ENCODE peak calls at places on chromosomes 4 and X, in four cellular contexts. One of them, this sample, is unnamed.

GRCh38 chrX:150730719-150731118 is 37.5 kb downstream of the MTMR1 start:
- DNase-seq in cardiac muscle cell: no peak
- DNase-seq in fibroblast of mammary gland: peak; percentile 97
- DNase-seq in cardiac fibroblast: peak; percentile 30
- DNase-seq in this sample: peak; percentile 45

GRCh38 chr4:65865489-65865888 is 195.2 kb upstream of the EPHA5 start:
- DNase-seq in cardiac muscle cell: peak; percentile 32
- DNase-seq in fibroblast of mammary gland: peak; percentile 17
- DNase-seq in cardiac fibroblast: peak; percentile 33
- DNase-seq in this sample: no peak

GRCh38 chr4:8538703-8539567 is 41.3 kb upstream of the GPR78 start:
- DNase-seq in cardiac muscle cell: no peak
- DNase-seq in fibroblast of mammary gland: peak; percentile 93
- DNase-seq in cardiac fibroblast: peak; percentile 84
- DNase-seq in this sample: no peak

GRCh38 chrX:23737413-23737812 is 5.7 kb downstream of the ACOT9 start:
- DNase-seq in cardiac muscle cell: no peak
- DNase-seq in fibroblast of mammary gland: peak; percentile 47
- DNase-seq in cardiac fibroblast: peak; percentile 22
- DNase-seq in this sample: no peak

GRCh38 chr4:97496298-97496873 is 646.9 kb downstream of the STPG2 start:
- DNase-seq in cardiac muscle cell: no peak
- DNase-seq in fibroblast of mammary gland: no peak
- DNase-seq in cardiac fibroblast: peak; percentile 19
- DNase-seq in this sample: no peak

GRCh38 chr4:98514930-98515809 is 143.2 kb downstream of the TSPAN5 start:
- DNase-seq in cardiac muscle cell: no peak
- DNase-seq in fibroblast of mammary gland: no peak
- DNase-seq in cardiac fibroblast: no peak
- DNase-seq in this sample: no peak

GRCh38 chr4:152187693-152188092 is 348.2 kb downstream of the FBXW7 start:
- DNase-seq in cardiac muscle cell: no peak
- DNase-seq in fibroblast of mammary gland: peak; percentile 56
- DNase-seq in cardiac fibroblast: no peak
- DNase-seq in this sample: peak; percentile 35

GRCh38 chrX:5402461-5402860 is 826.2 kb downstream of the NLGN4X start:
- DNase-seq in cardiac muscle cell: no peak
- DNase-seq in fibroblast of mammary gland: no peak
- DNase-seq in cardiac fibroblast: no peak
- DNase-seq in this sample: no peak

GRCh38 chrX:45709381-45709780 is 508.7 kb upstream of the DIPK2B start:
- DNase-seq in cardiac muscle cell: no peak
- DNase-seq in fibroblast of mammary gland: peak; percentile 73
- DNase-seq in cardiac fibroblast: peak; percentile 47
- DNase-seq in this sample: no peak

GRCh38 chr4:71857713-71858451 is 74.0 kb upstream of the GC start:
- DNase-seq in cardiac muscle cell: peak; percentile 96
- DNase-seq in fibroblast of mammary gland: no peak
- DNase-seq in cardiac fibroblast: no peak
- DNase-seq in this sample: no peak

GRCh38 chr4:186633844-186634243 is 78.5 kb upstream of the MTNR1A start:
- DNase-seq in cardiac muscle cell: no peak
- DNase-seq in fibroblast of mammary gland: no peak
- DNase-seq in cardiac fibroblast: no peak
- DNase-seq in this sample: no peak

GRCh38 chrX:20026278-20026677 is 35.4 kb upstream of the BCLAF3 start:
- DNase-seq in cardiac muscle cell: no peak
- DNase-seq in fibroblast of mammary gland: peak; percentile 51
- DNase-seq in cardiac fibroblast: peak; percentile 22
- DNase-seq in this sample: no peak

GRCh38 chrX:8913665-8914409 is 112.7 kb upstream of the FAM9A start:
- DNase-seq in cardiac muscle cell: no peak
- DNase-seq in fibroblast of mammary gland: peak; percentile 79
- DNase-seq in cardiac fibroblast: peak; percentile 40
- DNase-seq in this sample: peak; percentile 46

GRCh38 chr4:40788338-40788737 is 38.6 kb downstream of the NSUN7 start:
- DNase-seq in cardiac muscle cell: no peak
- DNase-seq in fibroblast of mammary gland: no peak
- DNase-seq in cardiac fibroblast: no peak
- DNase-seq in this sample: no peak

DNA sequence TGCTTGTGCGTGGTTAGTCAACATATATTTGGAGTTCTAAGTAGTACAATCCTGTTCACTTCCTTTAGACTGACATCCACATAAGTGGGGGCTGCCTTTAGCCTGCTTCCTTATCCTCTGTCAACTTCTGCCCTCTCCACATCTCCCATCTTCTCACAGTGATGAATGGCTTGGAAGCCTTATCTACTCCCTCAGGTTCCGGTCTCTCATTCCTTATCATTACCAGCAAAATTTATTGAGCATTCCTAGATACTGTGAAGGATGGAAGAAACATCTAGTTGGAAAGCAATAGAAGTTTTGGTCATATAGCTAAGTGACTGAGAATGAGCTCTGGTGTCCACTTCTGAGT is 25.2 kb downstream of the DOCK11 start:
- DNase-seq in cardiac muscle cell: no peak
- DNase-seq in fibroblast of mammary gland: no peak
- DNase-seq in cardiac fibroblast: no peak
- DNase-seq in this sample: no peak
- H3K4me3 ChIP-seq in cardiac muscle cell: no peak overlapping the region
- H3K4me3 ChIP-seq in fibroblast of mammary gland: no peak overlapping the region
- H3K4me3 ChIP-seq in cardiac fibroblast: no peak overlapping the region
- H3K4me3 ChIP-seq in this sample: no peak overlapping the region

DNA sequence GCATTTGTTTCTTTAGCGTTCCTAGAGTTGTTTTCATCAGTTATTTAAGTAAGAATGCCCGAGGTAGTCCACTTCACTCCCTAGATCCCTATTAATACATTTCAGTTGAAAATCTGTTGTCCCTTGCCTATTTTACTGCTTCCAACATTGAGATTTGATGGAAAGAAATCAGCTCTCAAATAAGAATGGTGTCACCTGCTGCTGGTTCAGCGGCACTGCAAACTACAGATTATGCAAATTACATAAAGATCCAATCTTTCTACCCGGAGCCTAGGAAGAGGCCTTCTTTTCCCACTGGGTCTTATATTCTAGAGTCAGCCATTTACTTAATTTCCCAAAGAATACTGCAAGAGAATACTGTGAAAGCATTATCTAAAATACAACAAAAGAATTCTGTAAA is 597.6 kb upstream of the MAGEB2 start:
- DNase-seq in cardiac muscle cell: no peak
- DNase-seq in fibroblast of mammary gland: peak; percentile 8
- DNase-seq in cardiac fibroblast: peak; percentile 13
- DNase-seq in this sample: no peak
- TF ChIP-seq CTCF in cardiac muscle cell: peak; percentile 17
- TF ChIP-seq CTCF in fibroblast of mammary gland: no peak
- TF ChIP-seq CTCF in cardiac fibroblast: peak; percentile 26
- TF ChIP-seq CTCF in this sample: peak; percentile 4

GRCh38 chr4:6658204-6658585 is 17.7 kb downstream of the MRFAP1 start:
- DNase-seq in cardiac muscle cell: no peak
- DNase-seq in fibroblast of mammary gland: no peak
- DNase-seq in cardiac fibroblast: no peak
- DNase-seq in this sample: no peak

GRCh38 chr4:6657242-6658203 is 17.0 kb downstream of the MRFAP1 start:
- DNase-seq in cardiac muscle cell: no peak
- DNase-seq in fibroblast of mammary gland: no peak
- DNase-seq in cardiac fibroblast: no peak
- DNase-seq in this sample: no peak

GRCh38 chr4:6659897-6660296 is 19.4 kb downstream of the MRFAP1 start:
- DNase-seq in cardiac muscle cell: no peak
- DNase-seq in fibroblast of mammary gland: no peak
- DNase-seq in cardiac fibroblast: no peak
- DNase-seq in this sample: no peak

GRCh38 chr4:6660430-6660829 is 19.9 kb downstream of the MRFAP1 start:
- DNase-seq in cardiac muscle cell: no peak
- DNase-seq in fibroblast of mammary gland: no peak
- DNase-seq in cardiac fibroblast: no peak
- DNase-seq in this sample: no peak

GRCh38 chr4:6658635-6659075 is 18.2 kb downstream of the MRFAP1 start:
- DNase-seq in cardiac muscle cell: no peak
- DNase-seq in fibroblast of mammary gland: no peak
- DNase-seq in cardiac fibroblast: peak; percentile 42
- DNase-seq in this sample: no peak
- H3K4me3 ChIP-seq in cardiac muscle cell: no peak overlapping the region
- H3K4me3 ChIP-seq in fibroblast of mammary gland: peak overlapping the region; percentile 33
- H3K4me3 ChIP-seq in cardiac fibroblast: peak overlapping the region; percentile 33
- H3K4me3 ChIP-seq in this sample: peak overlapping the region; percentile 23

GRCh38 chr4:1116837-1117236 is 3.5 kb upstream of the RNF212 start:
- DNase-seq in cardiac muscle cell: no peak
- DNase-seq in fibroblast of mammary gland: peak; percentile 14
- DNase-seq in cardiac fibroblast: no peak
- DNase-seq in this sample: no peak
- TF ChIP-seq CTCF in cardiac muscle cell: no peak
- TF ChIP-seq CTCF in fibroblast of mammary gland: no peak
- TF ChIP-seq CTCF in cardiac fibroblast: no peak
- TF ChIP-seq CTCF in this sample: peak; percentile 25

DNA sequence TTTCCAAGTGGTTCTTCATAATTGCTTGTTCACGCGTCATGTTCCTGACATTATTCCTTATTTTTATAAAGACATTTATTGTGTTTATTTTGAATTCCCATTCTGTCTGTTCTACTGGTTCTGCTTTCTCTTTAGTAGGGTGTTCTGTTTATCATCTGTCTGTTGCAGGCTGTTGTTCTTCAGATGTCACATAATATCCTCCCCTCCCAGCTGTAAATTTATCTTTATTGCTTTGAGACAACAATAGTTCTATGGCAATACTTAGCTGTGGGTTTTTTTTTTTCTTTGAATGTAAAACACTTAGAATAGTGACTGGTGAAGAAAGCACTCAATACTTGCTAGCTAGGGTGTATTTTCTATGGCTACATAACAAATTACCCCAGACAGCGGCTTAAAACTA is 63.6 kb upstream of the ENPEP start:
- DNase-seq in cardiac muscle cell: no peak
- DNase-seq in fibroblast of mammary gland: no peak
- DNase-seq in cardiac fibroblast: no peak
- DNase-seq in this sample: no peak
- H3K4me3 ChIP-seq in cardiac muscle cell: no peak overlapping the region
- H3K4me3 ChIP-seq in fibroblast of mammary gland: no peak overlapping the region
- H3K4me3 ChIP-seq in cardiac fibroblast: no peak overlapping the region
- H3K4me3 ChIP-seq in this sample: no peak overlapping the region

GRCh38 chr4:12674184-12674583 is 810.0 kb downstream of the RAB28 start:
- DNase-seq in cardiac muscle cell: no peak
- DNase-seq in fibroblast of mammary gland: no peak
- DNase-seq in cardiac fibroblast: no peak
- DNase-seq in this sample: no peak

DNA sequence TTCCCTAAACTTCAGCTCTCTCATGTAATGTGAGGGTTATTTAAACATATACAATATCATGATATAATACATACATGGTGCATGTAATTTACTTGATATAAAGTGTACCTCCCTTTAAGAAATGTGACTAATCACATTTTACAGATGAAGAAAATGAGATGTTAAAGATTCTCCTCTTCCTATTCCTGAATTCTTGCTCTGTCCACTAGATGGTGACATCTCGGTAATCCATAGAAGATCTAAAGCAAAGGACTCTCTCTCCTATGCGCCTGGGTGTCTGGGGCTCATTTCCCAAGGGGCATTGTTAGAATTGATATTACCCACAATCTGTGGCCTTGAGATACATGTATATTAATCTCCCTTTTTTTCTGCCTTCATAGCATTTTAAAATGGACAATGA is 804.9 kb downstream of the RAB28 start:
- DNase-seq in cardiac muscle cell: peak; percentile 14
- DNase-seq in fibroblast of mammary gland: peak; percentile 3
- DNase-seq in cardiac fibroblast: peak; percentile 11
- DNase-seq in this sample: no peak
- TF ChIP-seq CTCF in cardiac muscle cell: peak; percentile 28
- TF ChIP-seq CTCF in fibroblast of mammary gland: peak; percentile 27
- TF ChIP-seq CTCF in cardiac fibroblast: peak; percentile 23
- TF ChIP-seq CTCF in this sample: no peak

GRCh38 chr4:163544407-163545038 is 50.0 kb downstream of the TMA16 start:
- DNase-seq in cardiac muscle cell: peak; percentile 81
- DNase-seq in fibroblast of mammary gland: peak; percentile 47
- DNase-seq in cardiac fibroblast: peak; percentile 66
- DNase-seq in this sample: no peak
- H3K4me3 ChIP-seq in cardiac muscle cell: no peak overlapping the region
- H3K4me3 ChIP-seq in fibroblast of mammary gland: peak overlapping the region; percentile 31
- H3K4me3 ChIP-seq in cardiac fibroblast: peak overlapping the region; percentile 28
- H3K4me3 ChIP-seq in this sample: peak overlapping the region; percentile 32

GRCh38 chr4:13635281-13635799 is 7.8 kb upstream of the BOD1L1 start:
- DNase-seq in cardiac muscle cell: no peak
- DNase-seq in fibroblast of mammary gland: peak; percentile 25
- DNase-seq in cardiac fibroblast: no peak
- DNase-seq in this sample: no peak
- TF ChIP-seq CTCF in cardiac muscle cell: no peak
- TF ChIP-seq CTCF in fibroblast of mammary gland: no peak
- TF ChIP-seq CTCF in cardiac fibroblast: no peak
- TF ChIP-seq CTCF in this sample: no peak

GRCh38 chr4:153204247-153205027 is at the start of gene TRIM2:
- DNase-seq in cardiac muscle cell: peak; percentile 85
- DNase-seq in fibroblast of mammary gland: peak; percentile 81
- DNase-seq in cardiac fibroblast: peak; percentile 65
- DNase-seq in this sample: no peak
- H3K4me3 ChIP-seq in cardiac muscle cell: peak within 1 kb of the TSS; percentile 16
- H3K4me3 ChIP-seq in fibroblast of mammary gland: peak within 1 kb of the TSS; percentile 28
- H3K4me3 ChIP-seq in cardiac fibroblast: peak within 1 kb of the TSS; percentile 21
- H3K4me3 ChIP-seq in this sample: no peak within 1 kb of the TSS

This sample was measured in AG09309.